ENCODE peak calls at places on chromosomes 4 and X, in eight cellular contexts. B is mucosa of gallbladder; G is central memory CD4-positive, alpha-beta T cell; H is ureter; V is esophagus squamous epithelium; S is activated CD8-positive, alpha-beta T cell treated with anti-CD3 and anti-CD28 coated beads for 36 hours; T is A549; E is CD4-positive, alpha-beta T cell. L is an unnamed sample.

GRCh38 chr4:155593793-155594192 is 72.9 kb upstream of the GUCY1A1 start:
- DNase-seq in B (no peak), G (no peak), H (no peak), V (no peak), S (no peak), T (no peak), E (no peak), L (no peak)

GRCh38 chr4:91198951-91199350 is 1071.8 kb downstream of the CCSER1 start:
- DNase-seq in B (no peak), G (no peak), H (no peak), V (no peak), S (no peak), T (peak; percentile 4), E (no peak), L (no peak)

GRCh38 chr4:67288964-67289363 is 256.3 kb downstream of the CENPC start:
- DNase-seq in B (no peak), G (no peak), H (no peak), V (no peak), S (peak; percentile 52), T (peak; percentile 24), E (no peak), L (peak; percentile 7)

GRCh38 chr4:170305627-170306026 is 215.9 kb upstream of the AADAT start:
- DNase-seq in B (no peak), G (no peak), H (no peak), V (no peak), S (no peak), T (no peak), E (no peak), L (no peak)

GRCh38 chr4:165079476-165079875 is 25.8 kb downstream of the TRIM75 start:
- DNase-seq in B (peak; percentile 38), G (no peak), H (no peak), V (no peak), S (no peak), T (no peak), E (no peak), L (no peak)

GRCh38 chr4:87209696-87210095 is 10.7 kb downstream of the KLHL8 start:
- DNase-seq in B (peak; percentile 29), G (no peak), H (no peak), V (no peak), S (peak; percentile 55), T (no peak), E (no peak), L (no peak)

GRCh38 chrX:16577483-16578029 is 72.4 kb upstream of the S100G start:
- DNase-seq in B (no peak), G (no peak), H (no peak), V (no peak), S (no peak), T (no peak), E (no peak), L (no peak)

GRCh38 chr4:138007572-138007971 is 234.6 kb downstream of the SLC7A11 start:
- DNase-seq in B (no peak), G (no peak), H (no peak), V (no peak), S (no peak), T (no peak), E (no peak), L (no peak)

GRCh38 chrX:107298276-107298675 is 91.9 kb downstream of the DNAAF6 start:
- DNase-seq in B (no peak), G (no peak), H (no peak), V (no peak), S (no peak), T (no peak), E (no peak), L (no peak)

GRCh38 chrX:49171752-49172279 is at the start of gene PLP2:
- DNase-seq in B (no peak), G (peak; percentile 43), H (no peak), V (no peak), S (peak; percentile 85), T (peak; percentile 66), E (peak; percentile 79), L (peak; percentile 65)

GRCh38 chr4:112288455-112288854 is 2.8 kb upstream of the TIFA start:
- DNase-seq in B (no peak), G (peak; percentile 64), H (no peak), V (no peak), S (peak; percentile 47), T (no peak), E (no peak), L (no peak)

GRCh38 chr4:184217569-184218131 is at the start of gene ENPP6:
- DNase-seq in B (peak; percentile 7), G (no peak), H (no peak), V (no peak), S (no peak), T (no peak), E (no peak), L (no peak)

GRCh38 chrX:119622356-119623232 is 16.4 kb upstream of the NKRF start:
- DNase-seq in B (no peak), G (no peak), H (no peak), V (no peak), S (no peak), T (no peak), E (no peak), L (peak; percentile 83)

GRCh38 chrX:130877892-130878321 is 25.1 kb downstream of the ENOX2 start:
- DNase-seq in B (no peak), G (no peak), H (no peak), V (no peak), S (no peak), T (no peak), E (no peak), L (no peak)

GRCh38 chrX:22689290-22689689 is 310.5 kb upstream of the DDX53 start:
- DNase-seq in B (no peak), G (no peak), H (no peak), V (no peak), S (no peak), T (no peak), E (no peak), L (peak; percentile 27)

GRCh38 chr4:139913398-139913990 is 240.5 kb downstream of the MAML3 start:
- DNase-seq in B (no peak), G (no peak), H (no peak), V (no peak), S (no peak), T (no peak), E (no peak), L (no peak)

GRCh38 chr4:112144546-112145325 is 518 bp upstream of the FAM241A start:
- DNase-seq in B (no peak), G (no peak), H (no peak), V (no peak), S (no peak), T (no peak), E (peak; percentile 2), L (no peak)

GRCh38 chrX:16712116-16712824 is at the start of gene CTPS2:
- DNase-seq in B (peak; percentile 48), G (peak; percentile 34), H (peak; percentile 67), V (no peak), S (peak; percentile 64), T (peak; percentile 69), E (peak; percentile 37), L (peak; percentile 61)

GRCh38 chr4:11505225-11505971 is 76.7 kb upstream of the HS3ST1 start:
- DNase-seq in B (peak; percentile 76), G (peak; percentile 21), H (peak; percentile 66), V (no peak), S (peak; percentile 62), T (peak; percentile 41), E (no peak), L (no peak)

GRCh38 chr4:104494822-104495559 is at the start of gene CXXC4:
- DNase-seq in B (peak; percentile 57), G (peak; percentile 25), H (peak; percentile 67), V (no peak), S (peak; percentile 8), T (peak; percentile 75), E (peak; percentile 6), L (peak; percentile 22)

GRCh38 chr4:71074452-71075299 is 81.2 kb downstream of the DCK start:
- DNase-seq in B (no peak), G (no peak), H (no peak), V (no peak), S (no peak), T (no peak), E (no peak), L (peak; percentile 36)

GRCh38 chr4:52714597-52715254 is 36.5 kb downstream of the ERVMER34-1 start:
- DNase-seq in B (no peak), G (no peak), H (no peak), V (no peak), S (peak; percentile 42), T (no peak), E (no peak), L (no peak)

GRCh38 chrX:9911479-9911878 is 55.7 kb upstream of the CLDN34 start:
- DNase-seq in B (no peak), G (no peak), H (no peak), V (no peak), S (no peak), T (no peak), E (no peak), L (peak; percentile 74)